ENCODE peak calls at places on chromosomes 1 and 21, in four cellular contexts. I is NCI-H2171 treated with DMSO at 0.1 percent for 48 hours, R is neural crest cell, P is fibroblast of gingiva. M is an unnamed sample.

GRCh38 chr1:218570456-218570855 is 225.3 kb downstream of the TGFB2 start:
- DNase-seq in I (no peak), R (no peak), P (no peak), M (no peak)

GRCh38 chr1:24803220-24803619 is 58.0 kb downstream of the CLIC4 start:
- DNase-seq in I (no peak), R (no peak), P (peak; percentile 24), M (no peak)

GRCh38 chr1:10730985-10731384 is 65.5 kb downstream of the CASZ1 start:
- DNase-seq in I (no peak), R (no peak), P (peak; percentile 56), M (no peak)

GRCh38 chr1:165537351-165538107 is 6.3 kb upstream of the LRRC52 start:
- DNase-seq in I (no peak), R (no peak), P (no peak), M (no peak)

GRCh38 chr1:85659174-85659573 is 49.1 kb downstream of the ZNHIT6 start:
- DNase-seq in I (no peak), R (no peak), P (no peak), M (no peak)

GRCh38 chr1:87265786-87266185 is 62.9 kb upstream of the LMO4 start:
- DNase-seq in I (no peak), R (no peak), P (no peak), M (no peak)

GRCh38 chr1:157137773-157138219 is 399 bp downstream of the ETV3 start:
- DNase-seq in I (no peak), R (no peak), P (no peak), M (no peak)

GRCh38 chr1:115669002-115669673 is 27.4 kb downstream of the VANGL1 start:
- DNase-seq in I (no peak), R (no peak), P (peak; percentile 36), M (no peak)

GRCh38 chr1:43711049-43711448 is 3.7 kb downstream of the ST3GAL3 start:
- DNase-seq in I (no peak), R (no peak), P (peak; percentile 72), M (no peak)

GRCh38 chr1:25675729-25676476 is 59.3 kb downstream of the MAN1C1 start:
- DNase-seq in I (no peak), R (no peak), P (no peak), M (no peak)

GRCh38 chr1:243950166-243950565 is 100.1 kb upstream of the AKT3 start:
- DNase-seq in I (peak; percentile 52), R (no peak), P (peak; percentile 85), M (no peak)

GRCh38 chr1:207004931-207005830 is 27.4 kb downstream of the C1orf116 start:
- DNase-seq in I (peak; percentile 39), R (peak; percentile 62), P (peak; percentile 52), M (peak; percentile 59)

GRCh38 chr1:239169276-239169675 is 217.1 kb upstream of the CHRM3 start:
- DNase-seq in I (no peak), R (no peak), P (no peak), M (no peak)

GRCh38 chr1:211616231-211617031 is 37.5 kb upstream of the SLC30A1 start:
- DNase-seq in I (no peak), R (no peak), P (peak; percentile 42), M (no peak)

GRCh38 chr1:190633488-190633887 is 155.8 kb upstream of the BRINP3 start:
- DNase-seq in I (peak; percentile 6), R (no peak), P (no peak), M (no peak)

GRCh38 chr1:245288796-245289195 is 134.0 kb downstream of the KIF26B start:
- DNase-seq in I (no peak), R (no peak), P (no peak), M (no peak)

GRCh38 chr1:56686171-56686570 is 41.1 kb downstream of the PRKAA2 start:
- DNase-seq in I (no peak), R (no peak), P (peak; percentile 46), M (no peak)

GRCh38 chr21:42413500-42413899 is 9.8 kb downstream of the UBASH3A start:
- DNase-seq in I (no peak), R (no peak), P (no peak), M (no peak)

GRCh38 chr1:176469450-176469985 is 6.5 kb downstream of the PAPPA2 start:
- DNase-seq in I (no peak), R (no peak), P (no peak), M (no peak)

GRCh38 chr1:94858276-94858675 is 38.1 kb downstream of the SLC44A3 start:
- DNase-seq in I (no peak), R (no peak), P (peak; percentile 30), M (no peak)

GRCh38 chr1:107664882-107665871 is 299.8 kb downstream of the VAV3 start:
- DNase-seq in I (no peak), R (no peak), P (no peak), M (no peak)

GRCh38 chr1:204398197-204399125 is 13.2 kb downstream of the PPP1R15B start:
- DNase-seq in I (peak; percentile 97), R (peak; percentile 44), P (peak; percentile 48), M (peak; percentile 55)

GRCh38 chr1:63807063-63807462 is 33.2 kb downstream of the ROR1 start:
- DNase-seq in I (peak; percentile 98), R (no peak), P (no peak), M (no peak)

GRCh38 chr1:147168626-147169058 is 3.6 kb downstream of the PRKAB2 start:
- DNase-seq in I (peak; percentile 31), R (no peak), P (no peak), M (no peak)